ENCODE peak calls at places on chromosomes 2 and 18, in nine cellular contexts. R is fibroblast of lung; J is amniotic stem cell; H is posterior cingulate gyrus; N is GOT3; B is CD4-positive, alpha-beta memory T cell; F is caudate nucleus; L is stromal cell of bone marrow; C is stimulated activated CD4-positive, alpha-beta T cell treated with anti-CD3 and anti-CD28 coated beads, Interleukin-1b, Interleukin-23, amount 100 ng/mL, for 4 hours. O is an unnamed sample.

GRCh38 chr2:23399674-23400261 is 14.8 kb downstream of the KLHL29 start:
- DNase-seq in N (no peak), F (no peak), R (no peak), H (no peak), B (no peak), L (no peak), C (no peak), J (no peak), O (no peak)

GRCh38 chr18:32091724-32092421 is at the start of gene RNF138:
- DNase-seq in B (peak; percentile 88), N (peak; percentile 18), J (peak; percentile 47), H (peak; percentile 85), R (peak; percentile 82), L (peak; percentile 59), F (peak; percentile 73), C (peak; percentile 78), O (peak; percentile 61)

GRCh38 chr2:84317135-84317534 is 141.9 kb downstream of the SUCLG1 start:
- DNase-seq in J (no peak), L (no peak), H (no peak), B (no peak), F (no peak), R (no peak), N (no peak), C (no peak), O (no peak)

GRCh38 chr2:69997296-69998184 is 36.1 kb upstream of the ASPRV1 start:
- DNase-seq in C (no peak), N (no peak), L (peak; percentile 13), H (no peak), F (no peak), B (no peak), J (no peak), R (peak; percentile 58), O (no peak)

GRCh38 chr2:120272763-120273481 is 20.3 kb downstream of the RALB start:
- DNase-seq in L (no peak), J (no peak), N (no peak), F (no peak), B (no peak), C (no peak), R (peak; percentile 34), H (no peak), O (no peak)

GRCh38 chr2:70896765-70897202 is 38.9 kb upstream of the ATP6V1B1 start:
- DNase-seq in C (no peak), R (no peak), J (no peak), H (no peak), L (no peak), B (no peak), N (no peak), F (no peak), O (no peak)

GRCh38 chr18:69397096-69397495 is 3.6 kb upstream of the DOK6 start:
- DNase-seq in B (no peak), R (peak; percentile 74), C (no peak), J (no peak), H (no peak), N (no peak), L (no peak), F (no peak), O (no peak)

GRCh38 chr2:29105375-29105774 is 9.8 kb upstream of the CLIP4 start:
- DNase-seq in R (no peak), F (no peak), H (no peak), C (no peak), L (no peak), J (no peak), N (no peak), B (no peak), O (no peak)

GRCh38 chr2:131104487-131105155 is 515 bp upstream of the PLEKHB2 start:
- DNase-seq in L (peak; percentile 55), H (peak; percentile 84), R (peak; percentile 65), N (peak; percentile 60), B (peak; percentile 74), C (peak; percentile 10), J (peak; percentile 55), F (no peak), O (peak; percentile 43)

GRCh38 chr18:49447810-49448745 is 12.4 kb downstream of the DYM start:
- DNase-seq in L (peak; percentile 27), C (no peak), H (no peak), F (no peak), J (peak; percentile 19), B (peak; percentile 48), R (peak; percentile 41), N (no peak), O (no peak)

GRCh38 chr2:231387904-231388724 is 7.4 kb upstream of the B3GNT7 start:
- DNase-seq in H (peak; percentile 81), J (no peak), B (no peak), R (peak; percentile 71), N (no peak), C (no peak), F (peak; percentile 88), L (no peak), O (no peak)

GRCh38 chr2:189305291-189305943 is 125.9 kb upstream of the COL5A2 start:
- DNase-seq in H (no peak), J (no peak), L (no peak), C (no peak), N (no peak), R (peak; percentile 66), B (no peak), F (no peak), O (no peak)

GRCh38 chr2:15582645-15583340 is 8.9 kb upstream of the DDX1 start:
- DNase-seq in R (no peak), H (no peak), B (no peak), L (no peak), C (no peak), F (no peak), N (no peak), J (no peak), O (no peak)

GRCh38 chr2:44844651-44845270 is 96.7 kb upstream of the SIX3 start:
- DNase-seq in J (no peak), L (no peak), N (no peak), R (peak; percentile 1), F (no peak), C (no peak), H (no peak), B (no peak), O (peak; percentile 14)

GRCh38 chr2:39065616-39066015 is 55.2 kb downstream of the SOS1 start:
- DNase-seq in R (no peak), F (no peak), L (no peak), C (no peak), N (no peak), B (no peak), J (no peak), H (no peak), O (no peak)

GRCh38 chr2:157747695-157748370 is 119.2 kb upstream of the ACVR1C start:
- DNase-seq in B (no peak), L (peak; percentile 90), J (peak; percentile 10), C (no peak), F (no peak), H (no peak), R (peak; percentile 94), N (no peak), O (no peak)

GRCh38 chr2:158619496-158619895 is 162.7 kb downstream of the PKP4 start:
- DNase-seq in L (no peak), R (peak; percentile 70), J (no peak), B (no peak), C (no peak), F (no peak), N (no peak), H (no peak), O (no peak)

GRCh38 chr2:190210471-190210870 is 109.2 kb downstream of the HIBCH start:
- DNase-seq in J (no peak), N (no peak), F (no peak), H (no peak), R (peak; percentile 37), C (no peak), B (no peak), L (peak; percentile 28), O (no peak)

GRCh38 chr2:230872968-230873669 is 8.4 kb downstream of the ITM2C start:
- DNase-seq in C (no peak), R (no peak), H (no peak), J (no peak), N (no peak), L (no peak), F (no peak), B (no peak), O (no peak)

GRCh38 chr2:229564300-229564907 is 150.0 kb downstream of the DNER start:
- DNase-seq in F (no peak), N (no peak), H (no peak), R (no peak), C (no peak), B (no peak), L (no peak), J (no peak), O (no peak)

GRCh38 chr18:6948238-6948637 is 169.4 kb downstream of the LAMA1 start:
- DNase-seq in C (no peak), B (no peak), H (no peak), R (no peak), F (no peak), N (no peak), J (no peak), L (no peak), O (no peak)

GRCh38 chr2:70505613-70506391 is 47.8 kb downstream of the TGFA start:
- DNase-seq in F (no peak), C (no peak), N (no peak), R (no peak), H (no peak), L (no peak), J (no peak), B (no peak), O (no peak)

GRCh38 chr2:45332094-45332493 is 279.0 kb downstream of the SRBD1 start:
- DNase-seq in R (no peak), N (no peak), B (no peak), J (no peak), L (no peak), C (no peak), H (no peak), F (no peak), O (no peak)

GRCh38 chr18:45978084-45978483 is 11.0 kb upstream of the EPG5 start:
- DNase-seq in R (no peak), C (no peak), N (no peak), F (no peak), B (no peak), J (no peak), L (no peak), H (no peak), O (no peak)

GRCh38 chr2:55555977-55556376 is 36.5 kb downstream of the CFAP36 start:
- DNase-seq in J (no peak), F (no peak), H (no peak), N (no peak), C (no peak), B (no peak), R (peak; percentile 57), L (no peak), O (no peak)

GRCh38 chr2:59296279-59296678 is 1055.2 kb upstream of the FANCL start:
- DNase-seq in L (no peak), R (no peak), H (no peak), C (no peak), J (no peak), F (no peak), N (no peak), B (no peak), O (no peak)

GRCh38 chr18:3525870-3526420 is 76.0 kb downstream of the TGIF1 start:
- DNase-seq in J (no peak), F (peak; percentile 7), R (peak; percentile 72), N (no peak), B (peak; percentile 68), L (no peak), H (peak; percentile 32), C (no peak), O (no peak)

GRCh38 chr2:30769891-30770462 is 37.3 kb downstream of the CAPN13 start:
- DNase-seq in C (no peak), F (no peak), J (no peak), L (no peak), R (no peak), H (no peak), N (no peak), B (no peak), O (no peak)

GRCh38 chr2:241795021-241795999 is 13.7 kb upstream of the NEU4 start:
- DNase-seq in H (no peak), R (no peak), C (no peak), B (no peak), F (no peak), N (no peak), L (no peak), J (no peak), O (no peak)

GRCh38 chr2:187294043-187294442 is 154.0 kb downstream of the CALCRL start:
- DNase-seq in F (no peak), H (no peak), L (no peak), R (no peak), J (no peak), C (no peak), B (no peak), N (no peak), O (no peak)

GRCh38 chr18:9615973-9616559 is 1.7 kb upstream of the PPP4R1 start:
- DNase-seq in N (no peak), R (peak; percentile 55), J (no peak), C (no peak), B (no peak), L (no peak), H (no peak), F (no peak), O (no peak)